ENCODE peak calls at places on chromosomes 1 and 21, in four cellular contexts. L is HAP-1, B is A673, W is left lung. K is an unnamed sample.

GRCh38 chr1:218945050-218945449 is 228.6 kb upstream of the LYPLAL1 start:
- DNase-seq in L (no peak), B (no peak), W (no peak), K (no peak)

GRCh38 chr1:189805735-189806134 is 671.9 kb downstream of the BRINP3 start:
- DNase-seq in L (no peak), B (peak; percentile 32), W (no peak), K (no peak)

GRCh38 chr1:221858758-221859157 is 116.9 kb upstream of the DUSP10 start:
- DNase-seq in L (no peak), B (no peak), W (no peak), K (no peak)

GRCh38 chr1:4482526-4482925 is 171.9 kb upstream of the AJAP1 start:
- DNase-seq in L (no peak), B (no peak), W (no peak), K (no peak)

GRCh38 chr1:85438353-85438752 is 26.6 kb downstream of the DDAH1 start:
- DNase-seq in L (no peak), B (peak; percentile 78), W (no peak), K (no peak)

GRCh38 chr1:110597966-110598365 is 8.2 kb downstream of the KCNA2 start:
- DNase-seq in L (no peak), B (no peak), W (no peak), K (no peak)

GRCh38 chr1:112371770-112372169 is 24.2 kb upstream of the CTTNBP2NL start:
- DNase-seq in L (no peak), B (no peak), W (no peak), K (no peak)

GRCh38 chr1:36576118-36576517 is 93.4 kb upstream of the CSF3R start:
- DNase-seq in L (peak; percentile 88), B (peak; percentile 69), W (peak; percentile 84), K (peak; percentile 86)

GRCh38 chr1:153945131-153945794 is 1.3 kb downstream of the DENND4B start:
- DNase-seq in L (peak; percentile 29), B (peak; percentile 41), W (peak; percentile 87), K (peak; percentile 93)

GRCh38 chr1:174160109-174160473 is 771 bp downstream of the RABGAP1L start:
- DNase-seq in L (peak; percentile 51), B (no peak), W (peak; percentile 85), K (no peak)

GRCh38 chr1:3858231-3858981 is 1.1 kb downstream of the DFFB start:
- DNase-seq in L (peak; percentile 43), B (peak; percentile 61), W (peak; percentile 78), K (peak; percentile 50)

GRCh38 chr1:150622219-150622975 is 7.0 kb downstream of the ENSA start:
- DNase-seq in L (no peak), B (no peak), W (peak; percentile 82), K (no peak)

GRCh38 chr1:153649867-153650235 is 8.7 kb upstream of the SNAPIN start:
- DNase-seq in L (no peak), B (no peak), W (no peak), K (no peak)

GRCh38 chr1:206471415-206471801 is 1.1 kb downstream of the IKBKE start:
- DNase-seq in L (no peak), B (no peak), W (no peak), K (no peak)

GRCh38 chr21:19490481-19490880 is 1086.9 kb upstream of the TMPRSS15 start:
- DNase-seq in L (no peak), B (no peak), W (no peak), K (no peak)

GRCh38 chr1:150546294-150546937 is 2.8 kb upstream of the ADAMTSL4 start:
- DNase-seq in L (no peak), B (no peak), W (no peak), K (no peak)

GRCh38 chr21:33552093-33552998 is 9.5 kb downstream of the SON start:
- DNase-seq in L (no peak), B (no peak), W (no peak), K (no peak)

GRCh38 chr21:33554982-33555344 is 12.1 kb downstream of the SON start:
- DNase-seq in L (no peak), B (no peak), W (no peak), K (no peak)

GRCh38 chr21:33551664-33552063 is 8.8 kb downstream of the SON start:
- DNase-seq in L (no peak), B (no peak), W (no peak), K (no peak)

GRCh38 chr21:33554236-33554981 is 11.6 kb downstream of the SON start:
- DNase-seq in L (no peak), B (no peak), W (no peak), K (no peak)

GRCh38 chr21:33552999-33553598 is 10.3 kb downstream of the SON start:
- DNase-seq in L (no peak), B (no peak), W (no peak), K (no peak)
- H3K4me1 ChIP-seq in L (no peaks in the 10 kb centered on the region), B (no peaks in the 10 kb centered on the region), W (peaks cover 18% of the 10 kb centered on the region), K (no peaks in the 10 kb centered on the region)

GRCh38 chr1:50568782-50569181 is 145.5 kb upstream of the DMRTA2 start:
- DNase-seq in L (no peak), B (peak; percentile 90), W (no peak), K (no peak)
- H3K4me1 ChIP-seq in L (peaks cover 40% of the 10 kb centered on the region), B (peaks cover 20% of the 10 kb centered on the region), W (no peaks in the 10 kb centered on the region), K (no peaks in the 10 kb centered on the region)

GRCh38 chr1:188479146-188479545 is 1650.4 kb downstream of the PLA2G4A start:
- DNase-seq in L (no peak), B (no peak), W (no peak), K (no peak)

DNA sequence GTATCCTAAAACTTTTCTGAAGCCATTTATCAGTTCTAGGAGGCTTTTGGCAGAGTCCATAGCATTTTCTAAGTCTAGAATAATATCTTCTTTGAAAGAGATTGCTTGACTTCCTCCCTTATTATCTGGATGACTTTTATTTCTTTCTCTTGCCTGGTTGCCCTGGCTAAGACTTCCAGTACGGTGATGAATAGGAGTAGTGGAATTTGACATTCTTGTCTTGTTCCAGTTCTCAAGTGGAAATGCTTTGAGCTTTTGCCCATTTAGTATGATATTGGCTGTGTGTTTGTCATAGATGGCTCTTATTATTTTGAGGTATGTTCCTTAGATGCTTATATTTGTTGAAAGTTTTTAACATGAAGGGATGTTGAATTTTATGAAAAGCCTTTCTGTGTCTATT is 1647.9 kb downstream of the PLA2G4A start:
- DNase-seq in L (no peak), B (no peak), W (no peak), K (no peak)
- H3K4me1 ChIP-seq in L (no peaks in the 10 kb centered on the region), B (no peaks in the 10 kb centered on the region), W (no peaks in the 10 kb centered on the region), K (no peaks in the 10 kb centered on the region)

GRCh38 chr1:211511947-211512346 is 20.0 kb upstream of the RD3 start:
- DNase-seq in L (no peak), B (no peak), W (no peak), K (no peak)

GRCh38 chr1:211514030-211514754 is 22.2 kb upstream of the RD3 start:
- DNase-seq in L (peak; percentile 93), B (peak; percentile 86), W (peak; percentile 87), K (peak; percentile 90)

GRCh38 chr1:211517006-211517405 is 25.0 kb upstream of the RD3 start:
- DNase-seq in L (peak; percentile 19), B (no peak), W (no peak), K (peak; percentile 49)

GRCh38 chr1:211518330-211519289 is 26.6 kb upstream of the RD3 start:
- DNase-seq in L (no peak), B (no peak), W (no peak), K (no peak)

GRCh38 chr1:211515090-211516023 is 23.4 kb upstream of the RD3 start:
- DNase-seq in L (peak; percentile 87), B (peak; percentile 76), W (peak; percentile 96), K (peak; percentile 91)
- H3K4me1 ChIP-seq in L (peaks cover 10% of the 10 kb centered on the region), B (no peaks in the 10 kb centered on the region), W (peaks cover 22% of the 10 kb centered on the region), K (peaks cover 9% of the 10 kb centered on the region)

DNA sequence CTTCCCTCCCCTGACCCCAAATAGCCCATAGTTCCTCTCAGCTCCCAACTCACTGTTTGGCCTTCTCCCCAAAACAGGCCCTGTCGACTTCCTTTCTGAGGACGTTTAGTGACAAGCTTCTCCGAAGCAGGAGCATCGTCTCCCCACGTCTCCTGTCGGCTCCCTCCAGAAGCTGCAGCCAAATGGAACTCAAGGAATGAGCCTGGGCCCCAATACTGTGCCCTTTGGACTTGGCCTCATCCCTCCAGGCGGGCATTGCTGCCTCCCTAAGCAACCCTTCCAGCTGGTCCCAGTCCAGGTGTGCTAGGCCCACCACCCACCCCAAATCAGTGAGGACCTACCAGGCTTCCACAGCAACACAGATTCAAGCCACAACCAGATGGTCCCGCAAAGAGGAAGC is 33.0 kb downstream of the ACOT7 start:
- DNase-seq in L (no peak), B (no peak), W (no peak), K (no peak)
- H3K4me1 ChIP-seq in L (no peaks in the 10 kb centered on the region), B (peaks cover 15% of the 10 kb centered on the region), W (peaks cover 31% of the 10 kb centered on the region), K (peaks cover 30% of the 10 kb centered on the region)

DNA sequence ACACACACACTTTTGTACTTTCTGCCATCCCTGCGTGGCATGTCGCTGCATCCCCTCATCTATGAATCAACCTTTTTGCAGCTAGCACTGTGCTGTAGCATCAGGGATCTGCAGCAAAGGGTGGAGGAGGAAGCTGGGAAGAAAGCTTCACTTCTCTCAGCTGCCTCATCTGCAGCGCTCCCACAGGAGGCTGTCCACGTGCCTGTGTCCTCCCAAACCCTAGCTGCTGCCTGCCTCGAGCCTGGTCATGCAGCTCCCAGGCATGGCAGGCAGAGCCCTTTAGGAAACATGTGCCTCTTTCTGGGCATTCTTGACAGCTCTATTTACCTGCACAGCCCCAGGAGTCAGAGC is 262.1 kb upstream of the SGIP1 start:
- DNase-seq in L (no peak), B (peak; percentile 14), W (peak; percentile 79), K (peak; percentile 62)
- H3K4me1 ChIP-seq in L (peaks cover 14% of the 10 kb centered on the region), B (peaks cover 52% of the 10 kb centered on the region), W (peaks cover 76% of the 10 kb centered on the region), K (peaks cover 53% of the 10 kb centered on the region)

DNA sequence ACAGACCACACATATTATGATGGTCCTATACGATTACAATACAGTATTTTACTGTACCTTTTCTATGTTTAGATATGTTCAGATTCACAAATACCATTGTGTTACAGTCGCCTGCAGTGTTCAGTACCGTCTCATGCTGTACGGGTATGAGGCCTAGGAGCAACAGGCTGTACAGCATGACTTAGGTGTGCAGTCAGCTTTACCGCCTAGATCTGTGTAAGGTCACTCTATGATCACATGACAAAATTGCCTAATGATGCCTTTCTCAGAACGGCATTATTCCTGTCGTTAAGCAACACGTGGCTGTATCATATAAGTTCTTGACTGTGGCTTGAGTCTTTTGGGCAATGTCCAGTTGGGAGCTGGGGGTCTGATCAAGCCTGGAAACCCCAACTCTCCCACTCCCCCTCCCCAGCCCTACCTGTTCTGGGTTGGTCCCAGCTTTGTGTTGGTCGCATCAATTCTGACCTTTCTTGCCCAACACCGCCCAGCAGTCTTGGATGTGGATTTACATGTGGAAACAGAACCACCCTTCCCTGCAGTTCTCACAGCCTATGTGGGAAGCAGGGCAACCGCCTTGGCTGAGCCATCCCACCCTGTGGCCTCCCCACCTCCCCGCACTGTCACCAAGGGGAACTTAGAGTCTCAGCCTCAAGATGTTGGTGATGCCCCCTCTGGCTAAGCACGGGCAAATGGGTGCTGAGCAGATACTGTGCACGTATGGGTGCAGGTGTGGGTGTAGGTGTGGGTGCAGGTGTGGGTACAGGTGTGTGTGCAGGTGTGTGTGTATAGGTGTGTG is 80.2 kb upstream of the ACTL8 start:
- DNase-seq in L (peak; percentile 19), B (peak; percentile 47), W (no peak), K (no peak)
- H3K4me1 ChIP-seq in L (no peaks in the 10 kb centered on the region), B (peaks cover 17% of the 10 kb centered on the region), W (no peaks in the 10 kb centered on the region), K (no peaks in the 10 kb centered on the region)

DNA sequence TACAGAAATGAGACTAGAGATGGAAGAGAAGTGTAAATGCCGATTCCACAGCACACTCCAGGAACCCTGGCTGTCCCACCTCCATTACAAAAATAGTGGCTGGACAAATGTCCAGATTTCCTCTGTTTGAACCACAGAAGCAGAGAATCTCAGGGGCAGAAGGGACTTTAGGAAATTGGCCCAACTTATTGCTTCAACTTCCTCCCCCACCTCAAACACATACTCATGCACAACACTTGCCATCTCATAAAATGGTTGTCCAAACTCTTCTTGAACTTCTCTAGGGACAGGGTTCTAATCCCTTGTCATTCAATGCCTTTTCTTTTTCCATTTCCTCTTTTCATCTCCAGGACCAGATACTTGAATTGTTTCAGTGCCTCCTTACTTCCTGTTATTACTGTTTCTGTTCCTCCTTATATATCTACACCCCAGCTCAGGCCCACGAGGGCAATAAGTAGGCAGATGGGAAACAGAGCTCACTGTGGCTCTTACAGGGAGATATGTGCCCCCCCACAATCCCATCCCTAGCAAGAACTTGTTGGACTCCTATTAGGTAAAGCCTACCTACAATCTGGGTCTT is 8.5 kb upstream of the B4GALT3 start:
- DNase-seq in L (no peak), B (no peak), W (no peak), K (peak; percentile 92)
- H3K4me1 ChIP-seq in L (no peaks in the 10 kb centered on the region), B (peaks cover 13% of the 10 kb centered on the region), W (peaks cover 73% of the 10 kb centered on the region), K (peaks cover 41% of the 10 kb centered on the region)